ENCODE peak calls at places on chromosomes 13 and 19, in five cellular contexts. A, Y, T, I and K are unnamed samples.

GRCh38 chr13:32025730-32026129 is 5.8 kb upstream of the FRY start:
- DNase-seq in A (no peak), Y (no peak), T (no peak), I (no peak), K (no peak)

GRCh38 chr13:38753878-38754277 is 67.0 kb downstream of the FREM2 start:
- DNase-seq in A (no peak), Y (no peak), T (no peak), I (no peak), K (no peak)

GRCh38 chr19:19053508-19054314 is 10.1 kb upstream of the SLC25A42 start:
- DNase-seq in A (no peak), Y (peak; percentile 76), T (peak; percentile 61), I (peak; percentile 73), K (no peak)

GRCh38 chr13:33128134-33128533 is 111.9 kb downstream of the KL start:
- DNase-seq in A (no peak), Y (no peak), T (no peak), I (no peak), K (no peak)

GRCh38 chr13:99266827-99267226 is 8.6 kb upstream of the GPR18 start:
- DNase-seq in A (no peak), Y (no peak), T (no peak), I (no peak), K (no peak)

GRCh38 chr13:46527237-46527636 is 25.7 kb upstream of the LRCH1 start:
- DNase-seq in A (no peak), Y (no peak), T (no peak), I (no peak), K (no peak)

GRCh38 chr13:98325724-98326123 is 148.7 kb upstream of the RNF113B start:
- DNase-seq in A (no peak), Y (no peak), T (no peak), I (no peak), K (no peak)

GRCh38 chr19:18514800-18515682 is 6.8 kb downstream of the ELL start:
- DNase-seq in A (no peak), Y (peak; percentile 87), T (no peak), I (peak; percentile 90), K (no peak)

GRCh38 chr19:12784394-12784870 is 6.9 kb upstream of the JUNB start:
- DNase-seq in A (no peak), Y (no peak), T (no peak), I (no peak), K (no peak)

GRCh38 chr13:75364131-75364713 is 117.7 kb downstream of the TBC1D4 start:
- DNase-seq in A (no peak), Y (no peak), T (no peak), I (no peak), K (no peak)

GRCh38 chr19:49570138-49570856 is 10.1 kb downstream of the NOSIP start:
- DNase-seq in A (no peak), Y (no peak), T (peak; percentile 61), I (peak; percentile 92), K (no peak)

GRCh38 chr13:19020988-19021387 is 160.6 kb downstream of the TUBA3C start:
- DNase-seq in A (no peak), Y (no peak), T (no peak), I (no peak), K (no peak)

GRCh38 chr19:7214329-7215089 is 79.7 kb downstream of the INSR start:
- DNase-seq in A (no peak), Y (no peak), T (no peak), I (no peak), K (no peak)

GRCh38 chr19:40284501-40285352 is at the start of gene AKT2:
- DNase-seq in A (no peak), Y (no peak), T (peak; percentile 83), I (peak; percentile 51), K (peak; percentile 74)

GRCh38 chr19:40286235-40286530 is 1.0 kb upstream of the AKT2 start:
- DNase-seq in A (no peak), Y (no peak), T (no peak), I (no peak), K (no peak)

GRCh38 chr19:40284251-40284500 is 969 bp downstream of the AKT2 start:
- DNase-seq in A (no peak), Y (no peak), T (no peak), I (no peak), K (no peak)

GRCh38 chr19:40285353-40286234 is 449 bp upstream of the AKT2 start:
- DNase-seq in A (peak; percentile 99), Y (peak; percentile 99), T (peak; percentile 99), I (peak; percentile 100), K (peak; percentile 95)

DNA sequence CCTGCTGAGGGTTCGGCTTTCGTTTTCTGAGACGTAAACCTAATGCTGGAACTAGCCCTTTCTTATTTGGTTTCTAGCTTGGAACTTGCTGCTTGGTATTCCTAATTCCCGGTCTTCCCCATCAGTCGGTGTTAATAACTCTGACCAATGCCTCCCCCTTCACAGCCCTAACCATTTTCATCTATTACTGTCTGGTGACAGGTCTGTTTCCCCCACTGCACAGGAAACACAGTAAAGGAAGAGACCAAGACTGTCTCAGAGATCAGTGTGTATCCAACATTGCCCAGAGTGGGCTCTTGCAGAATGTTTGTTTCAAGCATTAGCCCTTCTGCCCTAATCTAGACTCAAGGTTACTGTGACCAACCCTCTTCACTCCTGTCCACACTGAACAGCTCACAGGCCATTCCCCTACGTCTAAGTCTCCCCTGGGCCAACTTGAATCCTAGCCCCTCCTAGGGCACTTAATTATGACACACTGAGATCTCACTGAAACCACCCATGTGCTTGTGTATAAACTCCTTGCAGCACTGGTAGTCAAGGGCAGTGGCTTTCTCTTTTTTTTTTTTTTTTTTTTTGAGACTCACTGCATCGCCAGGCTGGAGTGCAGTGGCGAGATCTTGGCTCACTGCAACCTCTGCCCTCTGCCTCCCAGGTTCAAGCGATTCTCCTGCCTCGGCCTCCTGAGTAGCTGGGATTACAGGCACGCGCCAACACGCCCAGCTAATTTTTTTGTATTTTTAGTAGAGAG is 1.7 kb upstream of the AKT2 start:
- DNase-seq in A (no peak), Y (no peak), T (no peak), I (no peak), K (no peak)
- TF ChIP-seq CTCF in A (no peak), Y (no peak), T (no peak), I (no peak), K (no peak)

GRCh38 chr19:4067396-4068057 is 828 bp upstream of the ZBTB7A start:
- DNase-seq in A (no peak), Y (peak; percentile 67), T (peak; percentile 49), I (no peak), K (no peak)
- TF ChIP-seq CTCF in A (no peak), Y (no peak), T (no peak), I (no peak), K (no peak)

GRCh38 chr13:83618966-83619365 is 263.3 kb downstream of the SLITRK1 start:
- DNase-seq in A (no peak), Y (no peak), T (no peak), I (peak; percentile 29), K (no peak)

GRCh38 chr13:83613524-83613923 is 268.8 kb downstream of the SLITRK1 start:
- DNase-seq in A (no peak), Y (peak; percentile 39), T (no peak), I (no peak), K (no peak)
- TF ChIP-seq CTCF in A (no peak), Y (no peak), T (no peak), I (no peak), K (no peak)

DNA sequence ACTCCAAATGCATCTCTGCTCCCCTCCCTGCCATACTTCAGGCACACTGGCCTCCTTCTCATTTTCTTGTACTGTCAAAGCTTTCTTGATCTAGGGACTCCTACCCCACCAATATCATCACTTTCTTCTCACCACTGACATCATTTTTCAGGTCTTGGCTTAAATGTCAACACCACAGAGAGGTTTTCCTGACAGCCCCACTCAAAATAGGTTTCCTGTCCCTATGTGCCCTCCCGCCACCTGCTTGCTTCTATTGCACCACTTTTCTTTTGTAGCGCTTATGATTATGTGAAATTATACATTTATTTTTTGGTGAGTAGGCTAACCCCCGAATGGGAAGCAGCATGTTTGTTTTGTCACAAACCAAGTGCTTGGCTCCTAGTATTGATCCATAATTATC is 164.6 kb downstream of the NDFIP2 start:
- DNase-seq in A (no peak), Y (no peak), T (no peak), I (no peak), K (no peak)
- TF ChIP-seq CTCF in A (no peak), Y (no peak), T (no peak), I (no peak), K (no peak)

GRCh38 chr13:114023716-114024602 is 50.1 kb upstream of the C13orf46 start:
- DNase-seq in A (no peak), Y (no peak), T (no peak), I (no peak), K (no peak)
- TF ChIP-seq CTCF in A (no peak), Y (no peak), T (peak; percentile 4), I (no peak), K (no peak)

GRCh38 chr19:2250765-2251576 is 1.8 kb downstream of the AMH start:
- DNase-seq in A (no peak), Y (no peak), T (no peak), I (no peak), K (no peak)

GRCh38 chr19:2249880-2250764 is 999 bp downstream of the AMH start:
- DNase-seq in A (no peak), Y (no peak), T (no peak), I (no peak), K (no peak)

GRCh38 chr19:2248136-2249009 is 750 bp upstream of the AMH start:
- DNase-seq in A (no peak), Y (no peak), T (no peak), I (no peak), K (no peak)

GRCh38 chr19:2247433-2248101 is 1.6 kb upstream of the AMH start:
- DNase-seq in A (no peak), Y (no peak), T (no peak), I (no peak), K (no peak)

DNA sequence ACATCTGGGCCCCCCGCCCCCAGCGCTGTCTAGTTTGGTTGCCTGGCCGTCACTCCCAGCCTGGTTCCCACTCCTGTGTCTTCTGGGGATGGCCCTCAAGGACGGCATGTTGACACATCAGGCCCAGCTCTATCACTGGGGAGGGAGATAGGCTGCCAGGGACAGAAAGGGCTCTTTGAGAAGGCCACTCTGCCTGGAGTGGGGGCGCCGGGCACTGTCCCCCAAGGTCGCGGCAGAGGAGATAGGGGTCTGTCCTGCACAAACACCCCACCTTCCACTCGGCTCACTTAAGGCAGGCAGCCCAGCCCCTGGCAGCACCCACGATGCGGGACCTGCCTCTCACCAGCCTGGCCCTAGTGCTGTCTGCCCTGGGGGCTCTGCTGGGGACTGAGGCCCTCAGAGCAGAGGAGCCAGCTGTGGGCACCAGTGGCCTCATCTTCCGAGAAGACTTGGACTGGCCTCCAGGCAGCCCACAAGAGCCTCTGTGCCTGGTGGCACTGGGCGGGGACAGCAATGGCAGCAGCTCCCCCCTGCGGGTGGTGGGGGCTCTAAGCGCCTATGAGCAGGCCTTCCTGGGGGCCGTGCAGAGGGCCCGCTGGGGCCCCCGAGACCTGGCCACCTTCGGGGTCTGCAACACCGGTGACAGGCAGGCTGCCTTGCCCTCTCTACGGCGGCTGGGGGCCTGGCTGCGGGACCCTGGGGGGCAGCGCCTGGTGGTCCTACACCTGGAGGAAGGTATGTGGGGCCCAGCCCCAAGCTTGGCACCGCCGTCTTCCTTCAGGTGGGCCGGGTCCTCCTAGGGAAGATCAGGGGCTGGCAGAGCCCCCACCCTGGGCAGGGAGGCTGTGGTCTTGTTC is at the start of gene AMH:
- DNase-seq in A (no peak), Y (no peak), T (no peak), I (no peak), K (no peak)
- TF ChIP-seq CTCF in A (no peak), Y (no peak), T (no peak), I (no peak), K (no peak)

GRCh38 chr19:17079710-17080440 is 4.3 kb downstream of the MYO9B start:
- DNase-seq in A (peak; percentile 92), Y (peak; percentile 60), T (peak; percentile 79), I (peak; percentile 98), K (no peak)
- TF ChIP-seq CTCF in A (peak; percentile 73), Y (peak; percentile 43), T (peak; percentile 60), I (peak; percentile 84), K (no peak)